ENCODE peak calls at places on chromosomes 2 and 18, in seven cellular contexts. One of them, this sample, is unnamed.

GRCh38 chr2:111188681-111189080 is 68.0 kb downstream of the BCL2L11 start:
- DNase-seq in activated T-helper 1 cell treated with Interleukin-2 at 50 U/mL for 16 hours: no peak
- DNase-seq in nephron progenitor cell: no peak
- DNase-seq in stimulated activated CD4-positive, alpha-beta T cell treated with anti-CD3 and anti-CD28 coated beads, Interleukin-4, amount 100 ng/mL, for 24 hours: no peak
- DNase-seq in hepatic stellate cell: no peak
- DNase-seq in CD8-positive, alpha-beta T cell: no peak
- DNase-seq in GM03348: no peak
- DNase-seq in this sample: no peak

GRCh38 chr2:201298462-201298861 is 38.1 kb downstream of the CASP8 start:
- DNase-seq in activated T-helper 1 cell treated with Interleukin-2 at 50 U/mL for 16 hours: no peak
- DNase-seq in nephron progenitor cell: no peak
- DNase-seq in stimulated activated CD4-positive, alpha-beta T cell treated with anti-CD3 and anti-CD28 coated beads, Interleukin-4, amount 100 ng/mL, for 24 hours: no peak
- DNase-seq in hepatic stellate cell: no peak
- DNase-seq in CD8-positive, alpha-beta T cell: no peak
- DNase-seq in GM03348: no peak
- DNase-seq in this sample: no peak

GRCh38 chr18:66749030-66749429 is 145.1 kb upstream of the CDH19 start:
- DNase-seq in activated T-helper 1 cell treated with Interleukin-2 at 50 U/mL for 16 hours: no peak
- DNase-seq in nephron progenitor cell: no peak
- DNase-seq in stimulated activated CD4-positive, alpha-beta T cell treated with anti-CD3 and anti-CD28 coated beads, Interleukin-4, amount 100 ng/mL, for 24 hours: no peak
- DNase-seq in hepatic stellate cell: no peak
- DNase-seq in CD8-positive, alpha-beta T cell: no peak
- DNase-seq in GM03348: no peak
- DNase-seq in this sample: no peak

GRCh38 chr2:96231316-96231715 is 22.7 kb upstream of the STARD7 start:
- DNase-seq in activated T-helper 1 cell treated with Interleukin-2 at 50 U/mL for 16 hours: no peak
- DNase-seq in nephron progenitor cell: no peak
- DNase-seq in stimulated activated CD4-positive, alpha-beta T cell treated with anti-CD3 and anti-CD28 coated beads, Interleukin-4, amount 100 ng/mL, for 24 hours: no peak
- DNase-seq in hepatic stellate cell: no peak
- DNase-seq in CD8-positive, alpha-beta T cell: no peak
- DNase-seq in GM03348: no peak
- DNase-seq in this sample: no peak

GRCh38 chr2:19982268-19982667 is 7.6 kb downstream of the WDR35 start:
- DNase-seq in activated T-helper 1 cell treated with Interleukin-2 at 50 U/mL for 16 hours: no peak
- DNase-seq in nephron progenitor cell: no peak
- DNase-seq in stimulated activated CD4-positive, alpha-beta T cell treated with anti-CD3 and anti-CD28 coated beads, Interleukin-4, amount 100 ng/mL, for 24 hours: no peak
- DNase-seq in hepatic stellate cell: no peak
- DNase-seq in CD8-positive, alpha-beta T cell: no peak
- DNase-seq in GM03348: no peak
- DNase-seq in this sample: no peak

GRCh38 chr2:207371877-207372276 is 157.9 kb upstream of the CREB1 start:
- DNase-seq in activated T-helper 1 cell treated with Interleukin-2 at 50 U/mL for 16 hours: no peak
- DNase-seq in nephron progenitor cell: no peak
- DNase-seq in stimulated activated CD4-positive, alpha-beta T cell treated with anti-CD3 and anti-CD28 coated beads, Interleukin-4, amount 100 ng/mL, for 24 hours: no peak
- DNase-seq in hepatic stellate cell: no peak
- DNase-seq in CD8-positive, alpha-beta T cell: no peak
- DNase-seq in GM03348: no peak
- DNase-seq in this sample: no peak

GRCh38 chr18:30280861-30281470 is 761.6 kb downstream of the DSC3 start:
- DNase-seq in activated T-helper 1 cell treated with Interleukin-2 at 50 U/mL for 16 hours: no peak
- DNase-seq in nephron progenitor cell: peak
- DNase-seq in stimulated activated CD4-positive, alpha-beta T cell treated with anti-CD3 and anti-CD28 coated beads, Interleukin-4, amount 100 ng/mL, for 24 hours: no peak
- DNase-seq in hepatic stellate cell: no peak
- DNase-seq in CD8-positive, alpha-beta T cell: no peak
- DNase-seq in GM03348: peak
- DNase-seq in this sample: peak

GRCh38 chr18:79404567-79404910 is 8.8 kb downstream of the NFATC1 start:
- DNase-seq in activated T-helper 1 cell treated with Interleukin-2 at 50 U/mL for 16 hours: no peak
- DNase-seq in nephron progenitor cell: no peak
- DNase-seq in stimulated activated CD4-positive, alpha-beta T cell treated with anti-CD3 and anti-CD28 coated beads, Interleukin-4, amount 100 ng/mL, for 24 hours: peak
- DNase-seq in hepatic stellate cell: no peak
- DNase-seq in CD8-positive, alpha-beta T cell: no peak
- DNase-seq in GM03348: no peak
- DNase-seq in this sample: no peak

GRCh38 chr18:77218642-77219041 is 31.0 kb upstream of the GALR1 start:
- DNase-seq in activated T-helper 1 cell treated with Interleukin-2 at 50 U/mL for 16 hours: no peak
- DNase-seq in nephron progenitor cell: no peak
- DNase-seq in stimulated activated CD4-positive, alpha-beta T cell treated with anti-CD3 and anti-CD28 coated beads, Interleukin-4, amount 100 ng/mL, for 24 hours: no peak
- DNase-seq in hepatic stellate cell: no peak
- DNase-seq in CD8-positive, alpha-beta T cell: no peak
- DNase-seq in GM03348: no peak
- DNase-seq in this sample: no peak

GRCh38 chr18:9683418-9684396 is 24.4 kb upstream of the RAB31 start:
- DNase-seq in activated T-helper 1 cell treated with Interleukin-2 at 50 U/mL for 16 hours: no peak
- DNase-seq in nephron progenitor cell: no peak
- DNase-seq in stimulated activated CD4-positive, alpha-beta T cell treated with anti-CD3 and anti-CD28 coated beads, Interleukin-4, amount 100 ng/mL, for 24 hours: no peak
- DNase-seq in hepatic stellate cell: peak
- DNase-seq in CD8-positive, alpha-beta T cell: no peak
- DNase-seq in GM03348: peak
- DNase-seq in this sample: no peak

GRCh38 chr2:176753205-176753604 is 459.4 kb upstream of the HNRNPA3 start:
- DNase-seq in activated T-helper 1 cell treated with Interleukin-2 at 50 U/mL for 16 hours: no peak
- DNase-seq in nephron progenitor cell: no peak
- DNase-seq in stimulated activated CD4-positive, alpha-beta T cell treated with anti-CD3 and anti-CD28 coated beads, Interleukin-4, amount 100 ng/mL, for 24 hours: no peak
- DNase-seq in hepatic stellate cell: no peak
- DNase-seq in CD8-positive, alpha-beta T cell: no peak
- DNase-seq in GM03348: no peak
- DNase-seq in this sample: no peak

GRCh38 chr18:10142496-10143160 is 228.8 kb downstream of the VAPA start:
- DNase-seq in activated T-helper 1 cell treated with Interleukin-2 at 50 U/mL for 16 hours: no peak
- DNase-seq in nephron progenitor cell: no peak
- DNase-seq in stimulated activated CD4-positive, alpha-beta T cell treated with anti-CD3 and anti-CD28 coated beads, Interleukin-4, amount 100 ng/mL, for 24 hours: no peak
- DNase-seq in hepatic stellate cell: no peak
- DNase-seq in CD8-positive, alpha-beta T cell: no peak
- DNase-seq in GM03348: peak
- DNase-seq in this sample: no peak

GRCh38 chr2:110789706-110790105 is 57.3 kb downstream of the ACOXL start:
- DNase-seq in activated T-helper 1 cell treated with Interleukin-2 at 50 U/mL for 16 hours: no peak
- DNase-seq in nephron progenitor cell: no peak
- DNase-seq in stimulated activated CD4-positive, alpha-beta T cell treated with anti-CD3 and anti-CD28 coated beads, Interleukin-4, amount 100 ng/mL, for 24 hours: no peak
- DNase-seq in hepatic stellate cell: no peak
- DNase-seq in CD8-positive, alpha-beta T cell: no peak
- DNase-seq in GM03348: no peak
- DNase-seq in this sample: no peak

GRCh38 chr2:48016620-48017019 is 110.3 kb upstream of the FBXO11 start:
- DNase-seq in activated T-helper 1 cell treated with Interleukin-2 at 50 U/mL for 16 hours: no peak
- DNase-seq in nephron progenitor cell: no peak
- DNase-seq in stimulated activated CD4-positive, alpha-beta T cell treated with anti-CD3 and anti-CD28 coated beads, Interleukin-4, amount 100 ng/mL, for 24 hours: no peak
- DNase-seq in hepatic stellate cell: no peak
- DNase-seq in CD8-positive, alpha-beta T cell: no peak
- DNase-seq in GM03348: no peak
- DNase-seq in this sample: peak

GRCh38 chr2:216139884-216140283 is 30.7 kb downstream of the XRCC5 start:
- DNase-seq in activated T-helper 1 cell treated with Interleukin-2 at 50 U/mL for 16 hours: no peak
- DNase-seq in nephron progenitor cell: peak
- DNase-seq in stimulated activated CD4-positive, alpha-beta T cell treated with anti-CD3 and anti-CD28 coated beads, Interleukin-4, amount 100 ng/mL, for 24 hours: peak
- DNase-seq in hepatic stellate cell: no peak
- DNase-seq in CD8-positive, alpha-beta T cell: peak
- DNase-seq in GM03348: no peak
- DNase-seq in this sample: no peak

GRCh38 chr18:44548291-44549221 is 132.1 kb upstream of the SETBP1 start:
- DNase-seq in activated T-helper 1 cell treated with Interleukin-2 at 50 U/mL for 16 hours: no peak
- DNase-seq in nephron progenitor cell: no peak
- DNase-seq in stimulated activated CD4-positive, alpha-beta T cell treated with anti-CD3 and anti-CD28 coated beads, Interleukin-4, amount 100 ng/mL, for 24 hours: no peak
- DNase-seq in hepatic stellate cell: no peak
- DNase-seq in CD8-positive, alpha-beta T cell: no peak
- DNase-seq in GM03348: peak
- DNase-seq in this sample: no peak

GRCh38 chr2:88885679-88886402 is 194.4 kb downstream of the RPIA start:
- DNase-seq in activated T-helper 1 cell treated with Interleukin-2 at 50 U/mL for 16 hours: no peak
- DNase-seq in nephron progenitor cell: no peak
- DNase-seq in stimulated activated CD4-positive, alpha-beta T cell treated with anti-CD3 and anti-CD28 coated beads, Interleukin-4, amount 100 ng/mL, for 24 hours: no peak
- DNase-seq in hepatic stellate cell: no peak
- DNase-seq in CD8-positive, alpha-beta T cell: no peak
- DNase-seq in GM03348: no peak
- DNase-seq in this sample: no peak

This sample was measured in NT2/D1.